ENCODE peak calls at places on chromosomes 7 and 10, in six cellular contexts. One of them, this sample, is unnamed.

GRCh38 chr7:148701414-148701813 is 2.7 kb downstream of the CUL1 start:
- DNase-seq in choroid plexus epithelial cell: peak; percentile 21
- DNase-seq in neural progenitor cell: no peak
- DNase-seq in OCI-LY7: no peak
- DNase-seq in upper lobe of right lung: no peak
- DNase-seq in lower leg skin: no peak
- DNase-seq in this sample: no peak

GRCh38 chr7:151385626-151386300 is 24.1 kb downstream of the WDR86 start:
- DNase-seq in choroid plexus epithelial cell: no peak
- DNase-seq in neural progenitor cell: no peak
- DNase-seq in OCI-LY7: no peak
- DNase-seq in upper lobe of right lung: peak; percentile 62
- DNase-seq in lower leg skin: no peak
- DNase-seq in this sample: no peak

GRCh38 chr10:35306852-35307251 is 29.5 kb upstream of the CCNY start:
- DNase-seq in choroid plexus epithelial cell: peak; percentile 22
- DNase-seq in neural progenitor cell: no peak
- DNase-seq in OCI-LY7: no peak
- DNase-seq in upper lobe of right lung: peak; percentile 67
- DNase-seq in lower leg skin: no peak
- DNase-seq in this sample: peak; percentile 26

GRCh38 chr10:84012831-84013458 is 126.4 kb upstream of the GHITM start:
- DNase-seq in choroid plexus epithelial cell: no peak
- DNase-seq in neural progenitor cell: no peak
- DNase-seq in OCI-LY7: no peak
- DNase-seq in upper lobe of right lung: no peak
- DNase-seq in lower leg skin: no peak
- DNase-seq in this sample: no peak

GRCh38 chr10:86400705-86401587 is 34.4 kb upstream of the GRID1 start:
- DNase-seq in choroid plexus epithelial cell: peak; percentile 31
- DNase-seq in neural progenitor cell: peak; percentile 69
- DNase-seq in OCI-LY7: peak; percentile 59
- DNase-seq in upper lobe of right lung: peak; percentile 81
- DNase-seq in lower leg skin: peak; percentile 89
- DNase-seq in this sample: no peak

GRCh38 chr7:101068401-101068800 is 16.9 kb upstream of the TRIM56 start:
- DNase-seq in choroid plexus epithelial cell: no peak
- DNase-seq in neural progenitor cell: no peak
- DNase-seq in OCI-LY7: no peak
- DNase-seq in upper lobe of right lung: no peak
- DNase-seq in lower leg skin: no peak
- DNase-seq in this sample: no peak

GRCh38 chr10:80664071-80664680 is 126.5 kb downstream of the SH2D4B start:
- DNase-seq in choroid plexus epithelial cell: peak; percentile 70
- DNase-seq in neural progenitor cell: peak; percentile 89
- DNase-seq in OCI-LY7: peak; percentile 40
- DNase-seq in upper lobe of right lung: peak; percentile 86
- DNase-seq in lower leg skin: peak; percentile 92
- DNase-seq in this sample: peak; percentile 25

GRCh38 chr10:24239289-24239688 is 30.4 kb downstream of the KIAA1217 start:
- DNase-seq in choroid plexus epithelial cell: no peak
- DNase-seq in neural progenitor cell: no peak
- DNase-seq in OCI-LY7: no peak
- DNase-seq in upper lobe of right lung: no peak
- DNase-seq in lower leg skin: no peak
- DNase-seq in this sample: no peak

GRCh38 chr7:83976302-83976701 is 218.3 kb downstream of the SEMA3A start:
- DNase-seq in choroid plexus epithelial cell: peak; percentile 55
- DNase-seq in neural progenitor cell: peak; percentile 34
- DNase-seq in OCI-LY7: peak; percentile 36
- DNase-seq in upper lobe of right lung: no peak
- DNase-seq in lower leg skin: no peak
- DNase-seq in this sample: no peak

GRCh38 chr10:60778978-60779668 is 845 bp downstream of the CDK1 start:
- DNase-seq in choroid plexus epithelial cell: peak; percentile 20
- DNase-seq in neural progenitor cell: no peak
- DNase-seq in OCI-LY7: peak; percentile 50
- DNase-seq in upper lobe of right lung: no peak
- DNase-seq in lower leg skin: no peak
- DNase-seq in this sample: no peak

GRCh38 chr7:157904866-157905215 is 568.0 kb downstream of the DNAJB6 start:
- DNase-seq in choroid plexus epithelial cell: no peak
- DNase-seq in neural progenitor cell: no peak
- DNase-seq in OCI-LY7: no peak
- DNase-seq in upper lobe of right lung: no peak
- DNase-seq in lower leg skin: no peak
- DNase-seq in this sample: no peak

GRCh38 chr7:156002362-156003001 is 190.2 kb upstream of the SHH start:
- DNase-seq in choroid plexus epithelial cell: no peak
- DNase-seq in neural progenitor cell: no peak
- DNase-seq in OCI-LY7: no peak
- DNase-seq in upper lobe of right lung: no peak
- DNase-seq in lower leg skin: peak; percentile 56
- DNase-seq in this sample: no peak

GRCh38 chr7:134731616-134732015 is 47.8 kb upstream of the CALD1 start:
- DNase-seq in choroid plexus epithelial cell: no peak
- DNase-seq in neural progenitor cell: no peak
- DNase-seq in OCI-LY7: no peak
- DNase-seq in upper lobe of right lung: no peak
- DNase-seq in lower leg skin: no peak
- DNase-seq in this sample: no peak

GRCh38 chr10:89810908-89811515 is 109.6 kb downstream of the KIF20B start:
- DNase-seq in choroid plexus epithelial cell: no peak
- DNase-seq in neural progenitor cell: peak; percentile 74
- DNase-seq in OCI-LY7: no peak
- DNase-seq in upper lobe of right lung: no peak
- DNase-seq in lower leg skin: no peak
- DNase-seq in this sample: no peak

GRCh38 chr10:22599048-22599561 is 115.3 kb downstream of the PIP4K2A start:
- DNase-seq in choroid plexus epithelial cell: peak; percentile 73
- DNase-seq in neural progenitor cell: no peak
- DNase-seq in OCI-LY7: no peak
- DNase-seq in upper lobe of right lung: no peak
- DNase-seq in lower leg skin: no peak
- DNase-seq in this sample: peak; percentile 67

GRCh38 chr10:92239185-92239599 is 51.7 kb downstream of the CPEB3 start:
- DNase-seq in choroid plexus epithelial cell: peak; percentile 17
- DNase-seq in neural progenitor cell: peak; percentile 6
- DNase-seq in OCI-LY7: no peak
- DNase-seq in upper lobe of right lung: no peak
- DNase-seq in lower leg skin: no peak
- DNase-seq in this sample: no peak

GRCh38 chr7:24722386-24723177 is 34.7 kb downstream of the GSDME start:
- DNase-seq in choroid plexus epithelial cell: peak; percentile 76
- DNase-seq in neural progenitor cell: peak; percentile 54
- DNase-seq in OCI-LY7: peak; percentile 24
- DNase-seq in upper lobe of right lung: no peak
- DNase-seq in lower leg skin: peak; percentile 64
- DNase-seq in this sample: no peak

GRCh38 chr7:133887459-133887858 is 239.7 kb upstream of the LRGUK start:
- DNase-seq in choroid plexus epithelial cell: no peak
- DNase-seq in neural progenitor cell: no peak
- DNase-seq in OCI-LY7: no peak
- DNase-seq in upper lobe of right lung: no peak
- DNase-seq in lower leg skin: no peak
- DNase-seq in this sample: no peak

DNA sequence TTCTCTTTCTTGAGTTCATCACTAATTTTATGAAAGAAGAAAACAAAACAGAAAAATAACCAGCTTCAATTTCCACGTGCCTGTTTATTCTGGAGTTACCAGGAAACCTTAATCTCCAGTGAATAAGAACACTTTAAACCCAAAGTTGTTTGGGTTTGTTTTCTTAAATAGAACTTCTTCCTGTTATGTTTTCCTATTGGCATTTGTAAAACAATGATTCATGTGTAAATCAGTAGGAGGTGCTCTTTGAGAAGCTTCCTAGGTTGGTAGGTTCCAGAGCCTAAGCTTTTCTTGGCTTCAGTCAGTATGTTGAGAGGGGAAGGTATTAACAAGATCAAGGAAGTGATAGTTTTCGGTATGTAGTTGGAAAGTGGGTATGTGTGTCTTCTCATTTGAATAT is 119.0 kb downstream of the BICC1 start:
- DNase-seq in choroid plexus epithelial cell: peak; percentile 63
- DNase-seq in neural progenitor cell: no peak
- DNase-seq in OCI-LY7: no peak
- DNase-seq in upper lobe of right lung: no peak
- DNase-seq in lower leg skin: no peak
- DNase-seq in this sample: no peak
- TF ChIP-seq CTCF in choroid plexus epithelial cell: peak; percentile 32
- TF ChIP-seq CTCF in neural progenitor cell: no peak
- TF ChIP-seq CTCF in OCI-LY7: no peak
- TF ChIP-seq CTCF in upper lobe of right lung: no peak
- TF ChIP-seq CTCF in lower leg skin: no peak
- TF ChIP-seq CTCF in this sample: no peak

GRCh38 chr10:44369851-44370250 is 15.0 kb downstream of the CXCL12 start:
- DNase-seq in choroid plexus epithelial cell: no peak
- DNase-seq in neural progenitor cell: no peak
- DNase-seq in OCI-LY7: no peak
- DNase-seq in upper lobe of right lung: no peak
- DNase-seq in lower leg skin: no peak
- DNase-seq in this sample: no peak

GRCh38 chr10:44372181-44372580 is 12.7 kb downstream of the CXCL12 start:
- DNase-seq in choroid plexus epithelial cell: no peak
- DNase-seq in neural progenitor cell: no peak
- DNase-seq in OCI-LY7: no peak
- DNase-seq in upper lobe of right lung: no peak
- DNase-seq in lower leg skin: no peak
- DNase-seq in this sample: no peak

GRCh38 chr10:44373341-44373995 is 11.4 kb downstream of the CXCL12 start:
- DNase-seq in choroid plexus epithelial cell: no peak
- DNase-seq in neural progenitor cell: no peak
- DNase-seq in OCI-LY7: no peak
- DNase-seq in upper lobe of right lung: no peak
- DNase-seq in lower leg skin: no peak
- DNase-seq in this sample: no peak

GRCh38 chr10:44369296-44369695 is 15.6 kb downstream of the CXCL12 start:
- DNase-seq in choroid plexus epithelial cell: no peak
- DNase-seq in neural progenitor cell: no peak
- DNase-seq in OCI-LY7: no peak
- DNase-seq in upper lobe of right lung: no peak
- DNase-seq in lower leg skin: no peak
- DNase-seq in this sample: no peak

DNA sequence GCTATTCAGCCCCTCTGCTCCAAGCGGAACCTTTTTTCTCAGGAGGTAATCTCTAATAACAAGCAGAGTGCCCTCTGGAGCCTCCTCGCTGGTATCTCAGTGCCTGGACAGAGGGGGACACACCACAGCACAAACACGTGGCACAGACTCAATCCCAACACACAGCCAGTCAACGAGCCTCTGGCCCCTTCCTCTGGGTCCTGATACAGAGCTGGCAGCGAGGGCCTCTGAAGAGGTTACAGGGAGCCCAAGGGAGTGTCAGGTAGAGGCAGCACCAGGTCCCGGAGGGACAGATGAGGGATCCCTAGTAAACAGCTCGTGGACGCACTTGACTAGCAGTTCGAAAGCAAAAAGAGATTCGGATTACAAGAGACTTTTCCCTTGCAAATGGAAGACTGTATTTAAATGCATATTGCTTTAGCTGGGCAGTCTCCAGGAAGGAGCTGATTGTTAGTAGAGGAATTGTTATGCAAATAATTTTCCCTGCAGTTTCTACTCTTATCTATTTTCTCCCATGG is 14.1 kb downstream of the CXCL12 start:
- DNase-seq in choroid plexus epithelial cell: no peak
- DNase-seq in neural progenitor cell: peak; percentile 38
- DNase-seq in OCI-LY7: no peak
- DNase-seq in upper lobe of right lung: no peak
- DNase-seq in lower leg skin: no peak
- DNase-seq in this sample: no peak
- H3K4me3 ChIP-seq in choroid plexus epithelial cell: no peak overlapping the region
- H3K4me3 ChIP-seq in neural progenitor cell: no peak overlapping the region
- H3K4me3 ChIP-seq in OCI-LY7: no peak overlapping the region
- H3K4me3 ChIP-seq in upper lobe of right lung: no peak overlapping the region
- H3K4me3 ChIP-seq in lower leg skin: no peak overlapping the region
- H3K4me3 ChIP-seq in this sample: no peak overlapping the region

GRCh38 chr10:29144126-29144525 is 144.7 kb upstream of the LYZL1 start:
- DNase-seq in choroid plexus epithelial cell: peak; percentile 50
- DNase-seq in neural progenitor cell: no peak
- DNase-seq in OCI-LY7: no peak
- DNase-seq in upper lobe of right lung: no peak
- DNase-seq in lower leg skin: no peak
- DNase-seq in this sample: no peak

GRCh38 chr10:29140151-29140550 is 148.7 kb upstream of the LYZL1 start:
- DNase-seq in choroid plexus epithelial cell: no peak
- DNase-seq in neural progenitor cell: no peak
- DNase-seq in OCI-LY7: no peak
- DNase-seq in upper lobe of right lung: no peak
- DNase-seq in lower leg skin: no peak
- DNase-seq in this sample: no peak

GRCh38 chr10:29140991-29141390 is 147.9 kb upstream of the LYZL1 start:
- DNase-seq in choroid plexus epithelial cell: peak; percentile 90
- DNase-seq in neural progenitor cell: no peak
- DNase-seq in OCI-LY7: no peak
- DNase-seq in upper lobe of right lung: no peak
- DNase-seq in lower leg skin: no peak
- DNase-seq in this sample: no peak

GRCh38 chr10:29141761-29142160 is 147.1 kb upstream of the LYZL1 start:
- DNase-seq in choroid plexus epithelial cell: no peak
- DNase-seq in neural progenitor cell: no peak
- DNase-seq in OCI-LY7: no peak
- DNase-seq in upper lobe of right lung: no peak
- DNase-seq in lower leg skin: no peak
- DNase-seq in this sample: no peak

GRCh38 chr10:29142516-29143314 is 146.2 kb upstream of the LYZL1 start:
- DNase-seq in choroid plexus epithelial cell: no peak
- DNase-seq in neural progenitor cell: peak; percentile 55
- DNase-seq in OCI-LY7: no peak
- DNase-seq in upper lobe of right lung: no peak
- DNase-seq in lower leg skin: no peak
- DNase-seq in this sample: no peak
- TF ChIP-seq CTCF in choroid plexus epithelial cell: no peak
- TF ChIP-seq CTCF in neural progenitor cell: peak; percentile 41
- TF ChIP-seq CTCF in OCI-LY7: no peak
- TF ChIP-seq CTCF in upper lobe of right lung: no peak
- TF ChIP-seq CTCF in lower leg skin: no peak
- TF ChIP-seq CTCF in this sample: no peak

GRCh38 chr7:129436335-129436923 is 2.2 kb downstream of the STRIP2 start:
- DNase-seq in choroid plexus epithelial cell: no peak
- DNase-seq in neural progenitor cell: no peak
- DNase-seq in OCI-LY7: no peak
- DNase-seq in upper lobe of right lung: no peak
- DNase-seq in lower leg skin: no peak
- DNase-seq in this sample: no peak
- H3K4me3 ChIP-seq in choroid plexus epithelial cell: no peak overlapping the region
- H3K4me3 ChIP-seq in neural progenitor cell: no peak overlapping the region
- H3K4me3 ChIP-seq in OCI-LY7: no peak overlapping the region
- H3K4me3 ChIP-seq in upper lobe of right lung: no peak overlapping the region
- H3K4me3 ChIP-seq in lower leg skin: no peak overlapping the region
- H3K4me3 ChIP-seq in this sample: no peak overlapping the region

GRCh38 chr7:98879198-98879988 is 1.1 kb downstream of the TRRAP start:
- DNase-seq in choroid plexus epithelial cell: peak; percentile 42
- DNase-seq in neural progenitor cell: peak; percentile 48
- DNase-seq in OCI-LY7: peak; percentile 96
- DNase-seq in upper lobe of right lung: peak; percentile 66
- DNase-seq in lower leg skin: no peak
- DNase-seq in this sample: peak; percentile 19
- TF ChIP-seq CTCF in choroid plexus epithelial cell: peak; percentile 23
- TF ChIP-seq CTCF in neural progenitor cell: peak; percentile 7
- TF ChIP-seq CTCF in OCI-LY7: peak; percentile 63
- TF ChIP-seq CTCF in upper lobe of right lung: no peak
- TF ChIP-seq CTCF in lower leg skin: no peak
- TF ChIP-seq CTCF in this sample: peak; percentile 46